ENCODE peak calls at places on chromosomes 5 and 9, in five cellular contexts. G, V, M, R and Z are unnamed samples.

GRCh38 chr9:95074632-95075269 is 242.8 kb downstream of the FANCC start:
- DNase-seq in G (no peak), V (no peak), M (no peak), R (no peak), Z (no peak)

GRCh38 chr5:96641368-96641767 is 20.8 kb upstream of the CAST start:
- DNase-seq in R (no peak), V (no peak), G (no peak), M (no peak), Z (no peak)

GRCh38 chr9:108671794-108672193 is 184.0 kb downstream of the ACTL7B start:
- DNase-seq in R (no peak), M (no peak), G (no peak), V (no peak), Z (no peak)

GRCh38 chr9:89351584-89351983 is 33.3 kb downstream of the SECISBP2 start:
- DNase-seq in M (no peak), R (no peak), G (no peak), V (no peak), Z (no peak)

GRCh38 chr5:82674718-82675117 is 396.6 kb upstream of the RPS23 start:
- DNase-seq in R (no peak), V (no peak), G (no peak), M (no peak), Z (no peak)

GRCh38 chr5:17398439-17398838 is 99.6 kb upstream of the TAF11L2 start:
- DNase-seq in G (no peak), R (peak), M (peak), V (no peak), Z (no peak)

GRCh38 chr9:1025131-1025530 is 25.0 kb upstream of the DMRT2 start:
- DNase-seq in V (no peak), R (no peak), G (no peak), M (no peak), Z (no peak)

GRCh38 chr5:172172912-172173591 is 15.0 kb downstream of the STK10 start:
- DNase-seq in G (no peak), M (no peak), R (no peak), V (no peak), Z (no peak)

GRCh38 chr9:76365028-76365427 is 29.2 kb downstream of the RFK start:
- DNase-seq in G (no peak), R (no peak), M (peak), V (no peak), Z (no peak)

GRCh38 chr5:91380491-91381133 is 2.5 kb downstream of the ARRDC3 start:
- DNase-seq in G (peak), R (peak), V (peak), M (peak), Z (peak)

GRCh38 chr9:127837346-127837745 is 17.1 kb downstream of the ENG start:
- DNase-seq in M (peak), G (no peak), V (no peak), R (no peak), Z (no peak)

GRCh38 chr9:133844876-133845658 is 106.9 kb upstream of the SARDH start:
- DNase-seq in M (peak), V (no peak), R (no peak), G (no peak), Z (no peak)

GRCh38 chr5:67214713-67215591 is 18.4 kb upstream of the CD180 start:
- DNase-seq in R (no peak), G (no peak), M (no peak), V (no peak), Z (no peak)

GRCh38 chr5:65108786-65109743 is 340.3 kb downstream of the CWC27 start:
- DNase-seq in M (no peak), R (no peak), V (no peak), G (no peak), Z (no peak)